ENCODE peak calls at places on chromosomes 4 and X, in four cellular contexts. X is small intestine, O is tibial nerve, W is HCT116. T is an unnamed sample. For H3K36me3 and H3K4me1, the result is how much of the 10 kb centered on the place peaks cover.

GRCh38 chrX:46735625-46736024 is 23.3 kb downstream of the SLC9A7 start:
- DNase-seq in X (no peak), O (no peak), W (no peak), T (no peak)

GRCh38 chr4:73213917-73214663 is 44.5 kb downstream of the ANKRD17 start:
- DNase-seq in X (no peak), O (no peak), W (no peak), T (no peak)

GRCh38 chrX:85203461-85203970 is 40.1 kb downstream of the SATL1 start:
- DNase-seq in X (no peak), O (no peak), W (no peak), T (no peak)

GRCh38 chr4:19739101-19739651 is 512.5 kb upstream of the SLIT2 start:
- DNase-seq in X (peak), O (no peak), W (peak), T (no peak)

GRCh38 chr4:120630432-120630831 is 292.1 kb downstream of the PRDM5 start:
- DNase-seq in X (no peak), O (no peak), W (no peak), T (no peak)

GRCh38 chrX:1679238-1679637 is 64.4 kb downstream of the ASMT start:
- DNase-seq in X (no peak), O (no peak), W (no peak), T (no peak)

GRCh38 chrX:140157143-140157542 is 191.8 kb upstream of the CXorf66 start:
- DNase-seq in X (no peak), O (no peak), W (no peak), T (no peak)

GRCh38 chrX:141902366-141902765 is 1.3 kb upstream of the MAGEC1 start:
- DNase-seq in X (no peak), O (no peak), W (no peak), T (no peak)

GRCh38 chrX:19647731-19648588 is 132.7 kb upstream of the MAP3K15 start:
- DNase-seq in X (no peak), O (no peak), W (no peak), T (no peak)

GRCh38 chr4:1644906-1645657 is 39.0 kb downstream of the FAM53A start:
- DNase-seq in X (no peak), O (no peak), W (no peak), T (no peak)

GRCh38 chr4:174663254-174663653 is 141.0 kb upstream of the HPGD start:
- DNase-seq in X (no peak), O (no peak), W (no peak), T (no peak)

GRCh38 chr4:170651786-170652185 is 562.0 kb upstream of the AADAT start:
- DNase-seq in X (no peak), O (no peak), W (no peak), T (no peak)

GRCh38 chr4:186037692-186038658 is 31.0 kb upstream of the TLR3 start:
- DNase-seq in X (peak), O (peak), W (peak), T (no peak)

GRCh38 chrX:119421306-119421705 is 22.2 kb downstream of the SLC25A43 start:
- DNase-seq in X (no peak), O (no peak), W (no peak), T (no peak)

GRCh38 chr4:61638600-61638999 is 438.5 kb downstream of the ADGRL3 start:
- DNase-seq in X (no peak), O (no peak), W (no peak), T (no peak)

GRCh38 chr4:113020966-113021365 is 28.5 kb upstream of the ANK2 start:
- DNase-seq in X (no peak), O (no peak), W (no peak), T (no peak)

GRCh38 chr4:113024373-113024772 is 25.1 kb upstream of the ANK2 start:
- DNase-seq in X (no peak), O (no peak), W (no peak), T (no peak)

GRCh38 chr4:113031212-113031611 is 18.2 kb upstream of the ANK2 start:
- DNase-seq in X (no peak), O (no peak), W (no peak), T (no peak)

GRCh38 chr4:113028074-113028473 is 21.4 kb upstream of the ANK2 start:
- DNase-seq in X (no peak), O (no peak), W (no peak), T (no peak)

DNA sequence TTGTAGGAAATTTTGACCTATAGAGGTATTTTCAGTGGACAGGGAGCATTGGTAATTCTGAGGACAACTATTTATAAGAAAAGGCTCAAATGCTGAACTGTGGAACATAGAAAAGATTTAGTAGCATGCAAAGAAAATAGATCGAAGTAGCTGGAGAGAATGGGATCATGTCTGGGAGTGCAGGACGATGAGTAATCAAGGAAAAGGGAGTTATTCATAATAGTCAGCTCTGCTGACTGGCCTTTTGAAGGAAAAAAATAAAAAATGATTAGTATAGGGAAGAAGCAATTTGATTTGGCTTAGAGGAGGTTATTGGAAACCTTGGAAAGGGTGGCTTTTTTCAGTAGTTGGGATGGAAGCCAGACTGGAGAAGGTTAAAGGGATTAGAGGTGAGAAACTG is 22.9 kb upstream of the ANK2 start:
- DNase-seq in X (no peak), O (no peak), W (no peak), T (no peak)
- H3K36me3 ChIP-seq in X (under half), O (under half), W (under half), T (under half)

GRCh38 chr4:2871911-2872310 is 28.3 kb downstream of the ADD1 start:
- DNase-seq in X (no peak), O (no peak), W (no peak), T (no peak)

GRCh38 chr4:2875556-2875955 is 31.9 kb downstream of the ADD1 start:
- DNase-seq in X (no peak), O (no peak), W (no peak), T (no peak)

GRCh38 chr4:2871466-2871865 is 27.8 kb downstream of the ADD1 start:
- DNase-seq in X (no peak), O (no peak), W (no peak), T (no peak)

GRCh38 chr4:2874861-2875260 is 31.2 kb downstream of the ADD1 start:
- DNase-seq in X (no peak), O (no peak), W (no peak), T (no peak)

GRCh38 chr4:2873329-2873728 is 29.7 kb downstream of the ADD1 start:
- DNase-seq in X (peak), O (no peak), W (no peak), T (no peak)
- H3K4me1 ChIP-seq in X (under half), O (half or more), W (under half), T (under half)

DNA sequence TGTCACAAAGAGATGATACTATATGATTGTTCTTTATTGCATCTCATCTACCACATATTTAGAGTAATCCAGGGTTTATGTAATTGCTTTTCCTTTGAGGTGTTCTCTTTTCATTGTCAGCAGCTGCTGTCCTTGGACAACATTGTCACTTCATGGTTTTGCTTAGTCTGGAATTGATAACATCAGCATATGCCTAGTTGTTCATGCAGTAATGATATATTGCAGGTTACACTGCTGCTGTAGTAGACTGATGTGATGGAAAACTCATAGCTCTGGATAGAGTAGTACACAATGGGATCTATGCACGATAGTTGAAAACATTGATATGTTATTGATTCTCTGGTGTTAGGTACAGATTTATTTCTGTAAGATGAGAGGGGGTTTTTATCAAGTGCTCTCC is 13.7 kb downstream of the NEIL3 start:
- DNase-seq in X (no peak), O (no peak), W (no peak), T (no peak)
- H3K36me3 ChIP-seq in X (under half), O (under half), W (under half), T (under half)

DNA sequence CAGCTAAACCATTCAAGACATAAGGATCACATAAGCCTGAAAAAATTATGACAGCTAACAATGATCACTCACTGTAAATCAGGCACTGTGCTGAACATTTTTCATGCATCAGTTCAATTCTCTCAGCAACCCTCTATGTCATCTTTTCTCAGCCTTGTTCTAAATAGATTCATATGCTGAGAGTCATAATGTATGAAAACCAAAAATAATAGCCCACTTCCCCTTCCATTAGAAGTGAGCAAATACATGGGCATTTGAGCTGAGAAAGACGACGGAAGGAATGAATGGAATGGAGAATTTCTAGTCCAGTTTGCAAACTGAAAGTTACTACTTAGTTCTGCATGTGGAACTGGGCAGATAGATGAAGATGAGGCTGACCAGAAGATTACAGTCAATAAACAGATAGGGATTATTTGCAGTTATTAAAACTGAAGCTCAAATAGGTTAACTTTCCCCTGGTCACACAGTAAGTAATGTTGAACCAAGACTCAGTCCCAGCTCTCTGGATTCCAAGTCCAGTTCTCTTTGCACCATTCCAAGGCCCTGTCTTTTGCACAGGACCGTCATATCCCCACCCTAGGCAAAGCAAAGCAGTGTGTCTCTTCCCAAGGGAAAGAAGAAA is 1.6 kb upstream of the SH3RF1 start:
- DNase-seq in X (no peak), O (no peak), W (no peak), T (no peak)
- H3K4me1 ChIP-seq in X (under half), O (under half), W (under half), T (under half)

GRCh38 chr4:13597141-13597540 is 30.4 kb downstream of the BOD1L1 start:
- DNase-seq in X (no peak), O (no peak), W (no peak), T (no peak)
- H3K36me3 ChIP-seq in X (under half), O (under half), W (under half), T (under half)

DNA sequence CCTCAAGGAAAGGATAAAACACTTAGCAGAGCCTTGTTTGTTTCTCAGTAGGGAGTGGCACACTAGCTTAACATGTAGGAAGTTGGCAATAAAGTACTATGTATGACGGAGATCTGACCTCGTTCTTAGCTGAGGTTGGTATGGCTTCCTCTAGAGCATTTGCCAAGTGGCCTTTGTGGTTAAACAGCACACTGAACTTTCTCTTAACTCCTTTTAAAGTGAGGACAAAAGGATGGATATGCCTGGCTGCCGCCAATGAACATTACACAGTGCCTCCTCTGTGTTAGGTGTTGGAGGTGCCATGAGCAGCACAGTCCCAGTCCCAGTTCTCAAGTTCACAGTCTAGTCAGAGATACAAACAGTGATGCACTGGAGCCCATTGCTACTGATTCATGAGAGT is 54.4 kb downstream of the VGLL1 start:
- DNase-seq in X (peak), O (no peak), W (no peak), T (no peak)
- H3K4me1 ChIP-seq in X (under half), O (under half), W (under half), T (under half)

GRCh38 chrX:53374222-53374820 is 48.1 kb downstream of the SMC1A start:
- DNase-seq in X (no peak), O (no peak), W (no peak), T (no peak)

GRCh38 chrX:53379008-53379710 is 43.3 kb downstream of the SMC1A start:
- DNase-seq in X (no peak), O (no peak), W (no peak), T (no peak)

GRCh38 chrX:53379747-53380146 is 42.7 kb downstream of the SMC1A start:
- DNase-seq in X (no peak), O (no peak), W (no peak), T (no peak)

GRCh38 chrX:53374923-53375322 is 47.5 kb downstream of the SMC1A start:
- DNase-seq in X (no peak), O (no peak), W (no peak), T (no peak)

DNA sequence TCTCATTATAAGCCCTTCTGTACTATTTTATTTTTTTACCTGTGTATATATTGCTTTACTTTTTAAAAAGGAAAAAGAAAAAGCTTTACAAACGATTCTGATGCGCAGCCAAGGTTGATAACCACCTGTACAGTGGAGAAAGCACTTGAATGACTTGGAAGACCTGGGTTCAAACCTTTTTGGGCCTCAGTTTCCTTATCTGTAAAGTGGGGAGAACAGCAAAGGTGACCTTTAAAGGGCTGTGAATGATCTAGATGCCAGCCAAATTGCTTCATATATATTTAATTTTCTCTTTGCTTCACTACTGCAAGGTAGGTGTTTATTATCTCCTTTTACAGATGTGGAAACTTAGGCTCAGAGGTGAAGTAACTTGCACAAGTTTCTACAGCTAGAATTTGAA is 45.0 kb downstream of the SMC1A start:
- DNase-seq in X (no peak), O (no peak), W (no peak), T (no peak)
- H3K36me3 ChIP-seq in X (under half), O (under half), W (under half), T (under half)